ENCODE peak calls at places on chromosomes 13 and 19, in six cellular contexts. U is WTC11, J is ACHN, F is fibroblast of the aortic adventitia, T is mesothelial cell of epicardium, O is fibroblast of pulmonary artery. V is an unnamed sample.

GRCh38 chr13:102591988-102592781 is 4.6 kb upstream of the TPP2 start:
- DNase-seq in U (peak; percentile 87), J (peak; percentile 65), F (peak; percentile 82), T (peak; percentile 65), O (peak; percentile 70), V (peak; percentile 86)

GRCh38 chr13:46126552-46127171 is 21.8 kb upstream of the CPB2 start:
- DNase-seq in U (peak; percentile 83), J (peak; percentile 71), F (peak; percentile 76), T (peak; percentile 73), O (peak; percentile 84), V (peak; percentile 78)

GRCh38 chr19:33035461-33035860 is 29.2 kb downstream of the RHPN2 start:
- DNase-seq in U (no peak), J (no peak), F (no peak), T (no peak), O (no peak), V (no peak)

GRCh38 chr13:30108216-30108912 is 199.0 kb downstream of the KATNAL1 start:
- DNase-seq in U (no peak), J (no peak), F (no peak), T (no peak), O (no peak), V (no peak)

GRCh38 chr19:54432144-54432738 is 16.8 kb upstream of the LENG8 start:
- DNase-seq in U (no peak), J (no peak), F (no peak), T (no peak), O (no peak), V (no peak)

GRCh38 chr19:43574424-43575155 is 737 bp downstream of the XRCC1 start:
- DNase-seq in U (no peak), J (peak; percentile 86), F (no peak), T (no peak), O (no peak), V (peak; percentile 91)

GRCh38 chr13:99648905-99649304 is 147.6 kb downstream of the TM9SF2 start:
- DNase-seq in U (no peak), J (no peak), F (no peak), T (no peak), O (no peak), V (no peak)

GRCh38 chr13:106772202-106772601 is 204.3 kb upstream of the ARGLU1 start:
- DNase-seq in U (no peak), J (no peak), F (no peak), T (no peak), O (no peak), V (no peak)

GRCh38 chr13:23160241-23161175 is 20.3 kb upstream of the SGCG start:
- DNase-seq in U (peak; percentile 36), J (no peak), F (no peak), T (no peak), O (no peak), V (no peak)

GRCh38 chr19:51103811-51104470 is 4.3 kb downstream of the CTU1 start:
- DNase-seq in U (no peak), J (no peak), F (no peak), T (no peak), O (no peak), V (no peak)

GRCh38 chr19:15136234-15136954 is 29.2 kb downstream of the SYDE1 start:
- DNase-seq in U (no peak), J (no peak), F (peak; percentile 14), T (no peak), O (no peak), V (no peak)

GRCh38 chr13:50323440-50324070 is 308.3 kb downstream of the KCNRG start:
- DNase-seq in U (no peak), J (peak; percentile 28), F (peak; percentile 85), T (no peak), O (peak; percentile 80), V (peak; percentile 85)

GRCh38 chr19:42246143-42246868 is 3.9 kb upstream of the GSK3A start:
- DNase-seq in U (peak; percentile 75), J (peak; percentile 64), F (peak; percentile 81), T (peak; percentile 51), O (peak; percentile 80), V (peak; percentile 69)

GRCh38 chr13:44141213-44141724 is 232.4 kb upstream of the SERP2 start:
- DNase-seq in U (no peak), J (no peak), F (peak; percentile 35), T (no peak), O (peak; percentile 22), V (peak; percentile 26)

GRCh38 chr19:57317503-57317902 is 2.8 kb upstream of the ZNF543 start:
- DNase-seq in U (peak; percentile 48), J (no peak), F (no peak), T (no peak), O (no peak), V (no peak)